ENCODE peak calls at places on chromosome 12, in four cellular contexts. F, Q, C and X are unnamed samples.

GRCh38 chr12:57214398-57214781 is 2.2 kb upstream of the NXPH4 start:
- DNase-seq in C (peak; percentile 66), Q (peak; percentile 51), F (peak; percentile 82), X (peak; percentile 81)

GRCh38 chr12:104985206-104985605 is 910 bp upstream of the NOPCHAP1 start:
- DNase-seq in Q (peak; percentile 44), F (peak; percentile 5), C (no peak), X (no peak)

GRCh38 chr12:45611061-45611460 is 118.4 kb upstream of the ARID2 start:
- DNase-seq in F (peak; percentile 8), Q (no peak), C (no peak), X (no peak)

GRCh38 chr12:18430425-18431048 is 169.2 kb downstream of the PIK3C2G start:
- DNase-seq in F (peak; percentile 82), Q (peak; percentile 24), C (peak; percentile 84), X (peak; percentile 56)

GRCh38 chr12:115404761-115405470 is 720.9 kb upstream of the TBX3 start:
- DNase-seq in F (peak; percentile 85), C (peak; percentile 77), Q (peak; percentile 43), X (no peak)

GRCh38 chr12:121831571-121832235 is 27.0 kb downstream of the HPD start:
- DNase-seq in C (no peak), F (no peak), Q (no peak), X (no peak)

GRCh38 chr12:28172434-28173030 is 17.7 kb upstream of the CCDC91 start:
- DNase-seq in C (peak; percentile 81), F (peak; percentile 73), Q (peak; percentile 39), X (peak; percentile 15)

GRCh38 chr12:54374555-54375257 is 9.8 kb downstream of the ZNF385A start:
- DNase-seq in F (no peak), Q (no peak), C (no peak), X (no peak)

GRCh38 chr12:2410490-2410889 is 357.7 kb downstream of the CACNA1C start:
- DNase-seq in F (no peak), Q (no peak), C (no peak), X (no peak)

GRCh38 chr12:132471011-132471857 is 18.7 kb upstream of the FBRSL1 start:
- DNase-seq in F (no peak), C (no peak), Q (peak; percentile 99), X (no peak)

GRCh38 chr12:105754313-105754712 is 384.4 kb downstream of the NUAK1 start:
- DNase-seq in Q (no peak), F (no peak), C (no peak), X (no peak)

GRCh38 chr12:85147331-85147730 is 111.2 kb downstream of the LRRIQ1 start:
- DNase-seq in C (no peak), Q (no peak), F (no peak), X (no peak)

GRCh38 chr12:91381309-91381804 is 198.7 kb upstream of the DCN start:
- DNase-seq in Q (no peak), C (peak; percentile 94), F (peak; percentile 84), X (peak; percentile 62)

GRCh38 chr12:114215766-114216165 is 190.2 kb downstream of the TBX5 start:
- DNase-seq in C (no peak), F (no peak), Q (no peak), X (no peak)

DNA sequence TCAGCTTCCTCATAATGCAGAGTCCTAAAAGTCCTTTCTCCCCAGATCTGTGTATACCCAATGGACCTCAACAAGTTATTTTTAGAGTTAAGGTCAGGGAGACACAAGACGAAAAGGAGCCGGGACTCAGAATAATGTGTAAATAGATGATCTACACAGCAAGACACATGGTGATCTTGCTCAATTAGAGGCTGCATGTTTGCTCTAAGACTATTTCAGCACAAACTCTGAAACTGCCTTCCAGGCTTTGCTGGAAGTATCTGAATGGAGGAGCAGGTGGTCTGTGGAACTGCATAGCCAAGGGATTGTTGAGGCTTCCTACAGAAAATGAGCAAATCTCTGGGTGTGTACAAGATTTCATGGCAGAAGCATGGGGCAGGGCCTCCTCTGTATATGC is 80.8 kb downstream of the CRACR2A start:
- DNase-seq in C (peak; percentile 25), F (no peak), Q (no peak), X (no peak)
- TF ChIP-seq CTCF in C (no peak), F (no peak), Q (no peak), X (no peak)

GRCh38 chr12:77808534-77808933 is 22.2 kb upstream of the NAV3 start:
- DNase-seq in C (no peak), F (no peak), Q (no peak), X (no peak)
- TF ChIP-seq CTCF in C (no peak), F (no peak), Q (no peak), X (no peak)

GRCh38 chr12:56127888-56128668 is at the start of gene ESYT1:
- DNase-seq in F (peak; percentile 100), C (peak; percentile 100), Q (peak; percentile 100), X (peak; percentile 95)
- TF ChIP-seq CTCF in F (no peak), C (peak; percentile 2), Q (peak; percentile 42), X (no peak)

GRCh38 chr12:31959701-31960391 is 631 bp downstream of the RESF1 start:
- DNase-seq in F (peak; percentile 81), C (peak; percentile 60), Q (peak; percentile 17), X (peak; percentile 13)
- TF ChIP-seq CTCF in F (peak; percentile 21), C (peak; percentile 18), Q (peak; percentile 45), X (no peak)

DNA sequence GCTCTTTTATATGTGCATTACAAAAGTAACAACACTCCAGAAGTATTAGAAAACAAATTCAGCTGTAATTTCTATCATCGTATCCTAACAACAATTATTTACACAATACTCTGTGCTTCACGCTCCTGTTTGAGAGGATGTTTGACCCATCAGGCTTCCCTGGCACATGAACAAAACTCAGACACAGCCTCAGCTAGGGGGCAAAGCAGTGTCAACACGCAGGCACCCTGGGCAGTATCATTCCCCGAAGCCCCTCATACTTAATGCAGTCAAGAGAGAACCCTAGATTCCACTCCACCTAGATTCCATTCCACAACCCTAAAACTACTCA is 15.4 kb downstream of the MANSC1 start:
- DNase-seq in F (no peak), C (no peak), Q (no peak), X (no peak)
- TF ChIP-seq CTCF in F (no peak), C (no peak), Q (no peak), X (no peak)

DNA sequence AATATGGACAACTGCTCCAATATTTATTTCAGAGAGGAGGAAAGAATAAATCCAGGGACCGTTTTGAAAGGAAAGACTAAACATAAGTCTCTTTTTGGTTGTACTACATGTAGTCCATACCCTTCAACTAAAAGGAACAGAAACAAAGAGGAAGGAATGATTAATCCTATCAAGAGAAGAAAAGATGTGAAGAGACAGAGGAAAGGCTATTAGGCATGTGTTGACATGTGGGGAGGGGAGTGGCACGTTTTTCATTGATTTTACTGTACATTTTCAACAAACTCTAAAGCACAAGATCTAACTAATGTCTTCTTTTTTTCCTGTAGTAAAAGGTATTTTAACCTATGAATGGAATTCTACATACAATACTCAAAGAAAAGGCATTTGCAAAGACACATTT is 85.6 kb downstream of the NAV3 start:
- DNase-seq in F (no peak), Q (no peak), C (no peak), X (no peak)
- TF ChIP-seq CTCF in F (no peak), Q (no peak), C (no peak), X (no peak)

GRCh38 chr12:126856958-126857357 is 1410.0 kb upstream of the TMEM132C start:
- DNase-seq in C (no peak), F (no peak), Q (no peak), X (no peak)
- TF ChIP-seq CTCF in C (no peak), F (no peak), Q (no peak), X (no peak)

DNA sequence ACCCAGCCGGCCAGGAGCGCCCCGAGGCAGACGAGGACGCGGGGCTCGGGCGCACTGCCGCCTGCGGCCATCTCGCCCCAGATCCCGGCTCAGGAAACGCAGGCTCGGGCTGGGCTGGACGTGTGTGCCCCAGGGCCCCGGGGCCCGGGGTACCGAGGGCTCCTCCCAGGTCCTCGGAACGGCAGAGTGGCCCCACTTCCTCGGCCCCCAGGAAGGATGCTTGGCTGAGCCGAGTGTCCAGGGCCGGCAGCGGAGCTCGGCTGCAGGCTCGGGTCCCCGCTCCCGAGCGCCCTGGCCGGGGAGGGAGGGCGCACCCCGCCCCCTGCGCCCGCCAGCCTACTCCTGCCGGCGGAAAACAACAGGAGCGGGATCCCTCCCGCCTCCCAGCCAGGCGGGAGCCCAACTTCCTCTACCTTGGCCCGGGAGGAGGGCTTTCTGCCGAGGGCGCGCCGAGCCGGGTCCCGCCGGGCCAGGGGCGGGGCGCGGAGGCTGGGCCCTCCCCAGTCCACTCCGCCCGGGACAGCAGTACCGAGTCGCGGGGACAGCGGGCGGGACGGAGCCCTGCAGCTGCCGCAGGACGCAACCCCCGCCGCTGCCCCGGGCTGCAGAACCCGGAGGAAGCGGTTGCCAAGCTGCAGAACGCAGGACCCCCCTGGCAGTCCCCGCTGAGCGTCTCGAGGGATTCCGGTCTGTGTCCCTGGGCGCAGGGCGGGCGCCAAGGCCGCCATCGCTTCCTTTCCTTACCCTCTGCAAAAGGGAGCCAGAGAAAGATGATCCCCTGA is at the start of gene VSIG10:
- DNase-seq in F (peak; percentile 84), Q (peak; percentile 71), C (peak; percentile 32), X (peak; percentile 70)
- TF ChIP-seq CTCF in F (no peak), Q (no peak), C (no peak), X (no peak)